ENCODE peak calls at places on chromosomes 3 and 15, in four cellular contexts. One of them, this sample, is unnamed.

GRCh38 chr3:96086018-96086417 is 728.4 kb upstream of the EPHA6 start:
- DNase-seq in H9: no peak
- DNase-seq in Karpas-422: no peak
- DNase-seq in neural progenitor cell: no peak
- DNase-seq in this sample: no peak

GRCh38 chr3:148203263-148204010 is 494.3 kb upstream of the AGTR1 start:
- DNase-seq in H9: no peak
- DNase-seq in neural progenitor cell: peak
- DNase-seq in Karpas-422: no peak
- DNase-seq in this sample: no peak

GRCh38 chr15:82135645-82136044 is 89.8 kb upstream of the MEX3B start:
- DNase-seq in Karpas-422: no peak
- DNase-seq in H9: no peak
- DNase-seq in neural progenitor cell: no peak
- DNase-seq in this sample: peak

GRCh38 chr3:64440498-64440897 is 215.2 kb upstream of the PRICKLE2 start:
- DNase-seq in Karpas-422: no peak
- DNase-seq in neural progenitor cell: no peak
- DNase-seq in H9: no peak
- DNase-seq in this sample: peak

GRCh38 chr3:193605876-193606275 is 12.9 kb downstream of the OPA1 start:
- DNase-seq in Karpas-422: peak
- DNase-seq in neural progenitor cell: peak
- DNase-seq in H9: peak
- DNase-seq in this sample: peak

GRCh38 chr15:95646892-95647291 is 683.6 kb upstream of the NR2F2 start:
- DNase-seq in H9: no peak
- DNase-seq in Karpas-422: no peak
- DNase-seq in neural progenitor cell: no peak
- DNase-seq in this sample: no peak

GRCh38 chr3:159854500-159855124 is 134.0 kb upstream of the IL12A start:
- DNase-seq in H9: no peak
- DNase-seq in Karpas-422: peak
- DNase-seq in neural progenitor cell: no peak
- DNase-seq in this sample: peak

GRCh38 chr15:67862771-67863441 is 23.1 kb upstream of the RNU6-1 start:
- DNase-seq in Karpas-422: peak
- DNase-seq in neural progenitor cell: no peak
- DNase-seq in H9: no peak
- DNase-seq in this sample: no peak

GRCh38 chr3:111033470-111034108 is 38.0 kb upstream of the NECTIN3 start:
- DNase-seq in H9: no peak
- DNase-seq in neural progenitor cell: no peak
- DNase-seq in Karpas-422: peak
- DNase-seq in this sample: no peak

GRCh38 chr3:56398659-56399058 is 69.6 kb downstream of the ERC2 start:
- DNase-seq in neural progenitor cell: no peak
- DNase-seq in H9: no peak
- DNase-seq in Karpas-422: no peak
- DNase-seq in this sample: no peak

GRCh38 chr15:45795487-45796069 is 160.7 kb downstream of the SQOR start:
- DNase-seq in neural progenitor cell: peak
- DNase-seq in H9: peak
- DNase-seq in Karpas-422: peak
- DNase-seq in this sample: no peak

GRCh38 chr3:170270282-170270891 is 48.2 kb downstream of the PRKCI start:
- DNase-seq in Karpas-422: no peak
- DNase-seq in neural progenitor cell: no peak
- DNase-seq in H9: no peak
- DNase-seq in this sample: no peak

GRCh38 chr15:31236184-31237041 is 90.2 kb upstream of the KLF13 start:
- DNase-seq in H9: no peak
- DNase-seq in neural progenitor cell: no peak
- DNase-seq in Karpas-422: peak
- DNase-seq in this sample: peak

GRCh38 chr3:168865022-168865551 is 769.4 kb upstream of the GOLIM4 start:
- DNase-seq in neural progenitor cell: peak
- DNase-seq in Karpas-422: peak
- DNase-seq in H9: no peak
- DNase-seq in this sample: peak

GRCh38 chr3:128801779-128802369 is 75.9 kb downstream of the RAB7A start:
- DNase-seq in Karpas-422: no peak
- DNase-seq in neural progenitor cell: no peak
- DNase-seq in H9: no peak
- DNase-seq in this sample: no peak

GRCh38 chr3:139491966-139492365 is 15.7 kb upstream of the RBP2 start:
- DNase-seq in Karpas-422: no peak
- DNase-seq in neural progenitor cell: peak
- DNase-seq in H9: peak
- DNase-seq in this sample: no peak

GRCh38 chr15:58694641-58695398 is 54.7 kb downstream of the ADAM10 start:
- DNase-seq in H9: no peak
- DNase-seq in Karpas-422: no peak
- DNase-seq in neural progenitor cell: no peak
- DNase-seq in this sample: no peak

GRCh38 chr3:34260266-34260990 is 462.0 kb downstream of the PDCD6IP start:
- DNase-seq in Karpas-422: peak
- DNase-seq in neural progenitor cell: peak
- DNase-seq in H9: peak
- DNase-seq in this sample: peak

GRCh38 chr15:40398413-40398873 is 7.2 kb upstream of the IVD start:
- DNase-seq in neural progenitor cell: no peak
- DNase-seq in H9: no peak
- DNase-seq in Karpas-422: no peak
- DNase-seq in this sample: no peak

GRCh38 chr15:34582461-34583357 is 742 bp downstream of the GOLGA8B start:
- DNase-seq in neural progenitor cell: peak
- DNase-seq in H9: peak
- DNase-seq in Karpas-422: peak
- DNase-seq in this sample: peak

GRCh38 chr15:34583399-34584320 is at the start of gene GOLGA8B:
- DNase-seq in Karpas-422: peak
- DNase-seq in neural progenitor cell: peak
- DNase-seq in H9: peak
- DNase-seq in this sample: peak

GRCh38 chr15:34584321-34584668 is 844 bp upstream of the GOLGA8B start:
- DNase-seq in H9: no peak
- DNase-seq in Karpas-422: peak
- DNase-seq in neural progenitor cell: peak
- DNase-seq in this sample: no peak

GRCh38 chr15:34588046-34588674 is 4.7 kb upstream of the GOLGA8B start:
- DNase-seq in H9: peak
- DNase-seq in Karpas-422: peak
- DNase-seq in neural progenitor cell: peak
- DNase-seq in this sample: peak

GRCh38 chr15:34584996-34585395 is 1.5 kb upstream of the GOLGA8B start:
- DNase-seq in Karpas-422: no peak
- DNase-seq in neural progenitor cell: no peak
- DNase-seq in H9: no peak
- DNase-seq in this sample: no peak
- H3K4me2 ChIP-seq in Karpas-422: peak
- H3K4me2 ChIP-seq in neural progenitor cell: no peak
- H3K4me2 ChIP-seq in H9: no peak
- H3K4me2 ChIP-seq in this sample: no peak

GRCh38 chr3:143676021-143676420 is 172.2 kb downstream of the SLC9A9 start:
- DNase-seq in H9: no peak
- DNase-seq in neural progenitor cell: no peak
- DNase-seq in Karpas-422: no peak
- DNase-seq in this sample: no peak

GRCh38 chr3:143674100-143674968 is 173.9 kb downstream of the SLC9A9 start:
- DNase-seq in H9: peak
- DNase-seq in Karpas-422: peak
- DNase-seq in neural progenitor cell: peak
- DNase-seq in this sample: peak

GRCh38 chr3:143672396-143673165 is 175.7 kb downstream of the SLC9A9 start:
- DNase-seq in H9: no peak
- DNase-seq in Karpas-422: peak
- DNase-seq in neural progenitor cell: no peak
- DNase-seq in this sample: no peak

GRCh38 chr3:143676742-143677141 is 171.5 kb downstream of the SLC9A9 start:
- DNase-seq in Karpas-422: no peak
- DNase-seq in neural progenitor cell: no peak
- DNase-seq in H9: no peak
- DNase-seq in this sample: no peak

DNA sequence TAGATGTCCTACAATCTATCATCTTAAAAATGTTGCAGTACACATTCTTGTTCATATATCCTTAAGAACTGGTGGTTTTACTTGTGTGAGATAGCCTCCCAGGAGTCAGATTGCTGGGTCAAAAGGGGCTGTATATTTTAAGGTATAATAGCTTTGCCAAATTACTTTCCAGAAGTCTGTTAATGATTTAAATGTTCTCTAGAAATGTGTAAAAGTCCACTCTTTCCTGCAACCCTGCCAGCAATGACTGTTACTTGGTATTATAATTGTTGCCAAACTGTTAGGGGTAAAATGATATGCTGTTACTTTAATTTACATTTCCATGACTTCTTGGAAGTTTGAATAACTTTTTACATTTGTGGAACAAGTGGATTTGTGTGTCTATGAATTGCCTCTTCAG is 170.8 kb downstream of the SLC9A9 start:
- DNase-seq in Karpas-422: no peak
- DNase-seq in neural progenitor cell: no peak
- DNase-seq in H9: no peak
- DNase-seq in this sample: no peak
- H3K4me2 ChIP-seq in Karpas-422: no peak
- H3K4me2 ChIP-seq in neural progenitor cell: no peak
- H3K4me2 ChIP-seq in H9: no peak
- H3K4me2 ChIP-seq in this sample: no peak

GRCh38 chr3:59659755-59660154 is 609.9 kb upstream of the CFAP20DC start:
- DNase-seq in neural progenitor cell: no peak
- DNase-seq in Karpas-422: no peak
- DNase-seq in H9: no peak
- DNase-seq in this sample: no peak

GRCh38 chr3:59658236-59658635 is 608.4 kb upstream of the CFAP20DC start:
- DNase-seq in Karpas-422: no peak
- DNase-seq in neural progenitor cell: no peak
- DNase-seq in H9: no peak
- DNase-seq in this sample: no peak

GRCh38 chr3:59663076-59663850 is 613.4 kb upstream of the CFAP20DC start:
- DNase-seq in H9: no peak
- DNase-seq in Karpas-422: no peak
- DNase-seq in neural progenitor cell: no peak
- DNase-seq in this sample: no peak

GRCh38 chr3:59660852-59661624 is 611.2 kb upstream of the CFAP20DC start:
- DNase-seq in H9: no peak
- DNase-seq in Karpas-422: no peak
- DNase-seq in neural progenitor cell: no peak
- DNase-seq in this sample: no peak

DNA sequence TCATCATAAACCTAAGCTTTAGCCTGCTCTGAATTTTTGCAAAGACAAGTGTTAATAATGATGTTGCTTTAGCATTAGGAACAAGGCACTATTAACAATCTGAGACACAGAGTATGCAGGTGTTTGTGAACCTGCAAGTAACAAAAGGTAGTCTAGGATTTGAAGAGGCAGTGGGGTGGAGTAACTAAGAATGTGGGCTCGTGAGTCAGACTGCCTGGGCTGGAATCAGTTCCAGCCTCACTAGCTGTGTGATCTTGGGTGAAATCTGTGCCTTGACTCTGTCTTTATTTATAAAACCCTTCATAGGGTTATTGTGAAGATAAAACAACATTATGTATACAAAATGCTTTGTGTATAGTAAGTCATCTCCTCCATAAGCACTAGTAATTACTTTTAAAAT is 610.6 kb upstream of the CFAP20DC start:
- DNase-seq in neural progenitor cell: no peak
- DNase-seq in Karpas-422: no peak
- DNase-seq in H9: no peak
- DNase-seq in this sample: peak
- H3K4me2 ChIP-seq in neural progenitor cell: no peak
- H3K4me2 ChIP-seq in Karpas-422: no peak
- H3K4me2 ChIP-seq in H9: no peak
- H3K4me2 ChIP-seq in this sample: no peak

DNA sequence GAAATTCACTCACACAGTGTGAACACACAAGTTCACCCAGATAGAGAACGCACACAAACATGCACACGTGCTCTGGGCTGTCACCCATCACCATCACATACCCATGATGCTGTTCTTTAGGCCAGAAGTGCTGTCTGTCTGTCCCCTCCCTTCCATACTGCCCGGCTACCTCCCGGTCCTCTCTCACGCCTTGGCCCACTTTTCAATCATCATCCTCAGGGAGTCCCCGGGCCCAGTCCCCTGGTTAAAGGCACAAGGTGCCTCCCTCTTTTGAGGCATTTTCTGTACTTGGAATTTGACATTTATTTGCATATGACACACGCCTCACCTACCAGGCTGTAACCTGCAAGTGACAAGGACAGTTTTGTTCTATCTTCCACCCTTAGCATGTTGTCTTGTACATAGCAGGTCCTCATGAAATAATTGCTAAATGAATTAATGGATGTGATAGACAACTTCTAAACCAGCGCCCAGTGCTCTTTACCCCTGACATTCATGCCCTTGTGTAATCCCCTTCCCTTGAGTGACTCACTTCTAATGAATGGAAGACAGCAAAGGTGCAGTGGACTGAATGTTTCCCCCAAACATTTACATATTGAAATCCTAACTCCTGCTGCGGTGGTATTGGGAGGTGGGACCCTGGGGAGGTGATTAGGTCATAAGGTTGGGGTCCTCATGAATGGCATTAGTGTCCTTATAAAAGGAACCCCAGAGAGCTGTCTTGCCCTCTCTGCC is 73.9 kb upstream of the ADPGK start:
- DNase-seq in neural progenitor cell: no peak
- DNase-seq in Karpas-422: no peak
- DNase-seq in H9: no peak
- DNase-seq in this sample: no peak
- H3K4me2 ChIP-seq in neural progenitor cell: no peak
- H3K4me2 ChIP-seq in Karpas-422: no peak
- H3K4me2 ChIP-seq in H9: no peak
- H3K4me2 ChIP-seq in this sample: no peak